ENCODE peak calls at places on chromosomes 4 and X, in six cellular contexts. U is NCI-H1092; T is stimulated activated CD4-positive, alpha-beta T cell treated with anti-CD3 and anti-CD28 coated beads, Interleukin-15, amount 100 ng/mL, for 1 hour; M is GM03348; W is astrocyte of the spinal cord; E is cortex of kidney. F is an unnamed sample.

GRCh38 chr4:23015821-23016220 is 323.1 kb downstream of the GBA3 start:
- DNase-seq in W (no peak), U (no peak), M (peak; percentile 8), E (no peak), T (no peak), F (no peak)

GRCh38 chr4:140884431-140885058 is 128.4 kb upstream of the TBC1D9 start:
- DNase-seq in T (no peak), E (no peak), U (peak; percentile 35), M (peak; percentile 82), W (peak; percentile 73), F (no peak)

GRCh38 chr4:1795304-1796195 is 2.5 kb downstream of the FGFR3 start:
- DNase-seq in T (no peak), W (no peak), U (no peak), E (no peak), M (no peak), F (no peak)

GRCh38 chrX:45709381-45709780 is 508.7 kb upstream of the DIPK2B start:
- DNase-seq in M (no peak), T (no peak), W (peak; percentile 7), U (no peak), E (no peak), F (no peak)

GRCh38 chr4:19947349-19947748 is 304.4 kb upstream of the SLIT2 start:
- DNase-seq in T (no peak), E (no peak), M (peak; percentile 59), U (no peak), W (peak; percentile 86), F (no peak)

GRCh38 chr4:40550900-40551546 is 78.6 kb downstream of the RBM47 start:
- DNase-seq in E (no peak), T (no peak), M (peak; percentile 49), W (peak; percentile 30), U (peak; percentile 55), F (no peak)

GRCh38 chrX:110614596-110614995 is 181.0 kb downstream of the CHRDL1 start:
- DNase-seq in W (no peak), E (no peak), M (no peak), U (no peak), T (no peak), F (no peak)

GRCh38 chr4:15149234-15149841 is 147.1 kb downstream of the CPEB2 start:
- DNase-seq in U (no peak), T (no peak), M (no peak), E (no peak), W (peak; percentile 63), F (no peak)

GRCh38 chrX:103376979-103377324 is 614 bp downstream of the BEX3 start:
- DNase-seq in U (peak; percentile 18), W (no peak), E (no peak), T (no peak), M (peak; percentile 31), F (no peak)

GRCh38 chr4:111209706-111210105 is 586.8 kb upstream of the PITX2 start:
- DNase-seq in W (no peak), E (no peak), T (no peak), U (no peak), M (no peak), F (no peak)

GRCh38 chr4:3777033-3777390 is 10.8 kb downstream of the ADRA2C start:
- DNase-seq in E (no peak), M (no peak), T (no peak), W (no peak), U (no peak), F (no peak)